ENCODE peak calls at places on chromosomes 16 and 17, in eight cellular contexts. One of them, this sample, is unnamed.

GRCh38 chr17:39687546-39688474 is at the start of gene PGAP3:
- DNase-seq in lower lobe of right lung: peak; percentile 91
- DNase-seq in hepatocyte: peak; percentile 92
- DNase-seq in cardiac muscle cell: peak; percentile 89
- DNase-seq in upper lobe of right lung: peak; percentile 95
- DNase-seq in H1: peak; percentile 91
- DNase-seq in GM23248: peak; percentile 95
- DNase-seq in lung: peak; percentile 85
- DNase-seq in this sample: peak; percentile 70

GRCh38 chr17:1762906-1763829 is 1.3 kb downstream of the SERPINF1 start:
- DNase-seq in lower lobe of right lung: no peak
- DNase-seq in hepatocyte: peak; percentile 73
- DNase-seq in cardiac muscle cell: no peak
- DNase-seq in upper lobe of right lung: no peak
- DNase-seq in H1: peak; percentile 64
- DNase-seq in GM23248: peak; percentile 81
- DNase-seq in lung: no peak
- DNase-seq in this sample: no peak

GRCh38 chr16:28607116-28607623 is 2.7 kb downstream of the SULT1A1 start:
- DNase-seq in lower lobe of right lung: peak; percentile 29
- DNase-seq in hepatocyte: no peak
- DNase-seq in cardiac muscle cell: no peak
- DNase-seq in upper lobe of right lung: peak; percentile 29
- DNase-seq in H1: no peak
- DNase-seq in GM23248: no peak
- DNase-seq in lung: no peak
- DNase-seq in this sample: no peak

GRCh38 chr17:65559483-65559801 is 2.0 kb downstream of the AXIN2 start:
- DNase-seq in lower lobe of right lung: no peak
- DNase-seq in hepatocyte: no peak
- DNase-seq in cardiac muscle cell: no peak
- DNase-seq in upper lobe of right lung: no peak
- DNase-seq in H1: no peak
- DNase-seq in GM23248: peak; percentile 40
- DNase-seq in lung: no peak
- DNase-seq in this sample: no peak

GRCh38 chr16:89241187-89242003 is 23.9 kb downstream of the ZNF778 start:
- DNase-seq in lower lobe of right lung: peak; percentile 85
- DNase-seq in hepatocyte: peak; percentile 81
- DNase-seq in cardiac muscle cell: peak; percentile 85
- DNase-seq in upper lobe of right lung: peak; percentile 85
- DNase-seq in H1: peak; percentile 75
- DNase-seq in GM23248: peak; percentile 87
- DNase-seq in lung: peak; percentile 66
- DNase-seq in this sample: peak; percentile 88

GRCh38 chr16:1054660-1055556 is 17.6 kb upstream of the SSTR5 start:
- DNase-seq in lower lobe of right lung: peak; percentile 60
- DNase-seq in hepatocyte: peak; percentile 85
- DNase-seq in cardiac muscle cell: peak; percentile 86
- DNase-seq in upper lobe of right lung: peak; percentile 78
- DNase-seq in H1: peak; percentile 92
- DNase-seq in GM23248: peak; percentile 80
- DNase-seq in lung: no peak
- DNase-seq in this sample: no peak

GRCh38 chr16:27383511-27384243 is 18.3 kb upstream of the IL21R start:
- DNase-seq in lower lobe of right lung: peak; percentile 74
- DNase-seq in hepatocyte: no peak
- DNase-seq in cardiac muscle cell: no peak
- DNase-seq in upper lobe of right lung: peak; percentile 81
- DNase-seq in H1: no peak
- DNase-seq in GM23248: no peak
- DNase-seq in lung: no peak
- DNase-seq in this sample: no peak

GRCh38 chr16:88415381-88416323 is 32.9 kb downstream of the ZNF469 start:
- DNase-seq in lower lobe of right lung: no peak
- DNase-seq in hepatocyte: no peak
- DNase-seq in cardiac muscle cell: no peak
- DNase-seq in upper lobe of right lung: no peak
- DNase-seq in H1: no peak
- DNase-seq in GM23248: no peak
- DNase-seq in lung: no peak
- DNase-seq in this sample: no peak

GRCh38 chr16:66400503-66401380 is 26.4 kb upstream of the BEAN1 start:
- DNase-seq in lower lobe of right lung: no peak
- DNase-seq in hepatocyte: no peak
- DNase-seq in cardiac muscle cell: no peak
- DNase-seq in upper lobe of right lung: no peak
- DNase-seq in H1: no peak
- DNase-seq in GM23248: no peak
- DNase-seq in lung: no peak
- DNase-seq in this sample: peak; percentile 22

GRCh38 chr17:28725660-28726395 is at the start of gene TLCD1:
- DNase-seq in lower lobe of right lung: peak; percentile 84
- DNase-seq in hepatocyte: peak; percentile 92
- DNase-seq in cardiac muscle cell: peak; percentile 85
- DNase-seq in upper lobe of right lung: peak; percentile 91
- DNase-seq in H1: peak; percentile 88
- DNase-seq in GM23248: peak; percentile 90
- DNase-seq in lung: peak; percentile 79
- DNase-seq in this sample: peak; percentile 56

GRCh38 chr17:72397223-72397667 is 276.4 kb downstream of the SOX9 start:
- DNase-seq in lower lobe of right lung: no peak
- DNase-seq in hepatocyte: no peak
- DNase-seq in cardiac muscle cell: no peak
- DNase-seq in upper lobe of right lung: no peak
- DNase-seq in H1: no peak
- DNase-seq in GM23248: no peak
- DNase-seq in lung: no peak
- DNase-seq in this sample: no peak

GRCh38 chr17:40035162-40035559 is 19.0 kb downstream of the MED24 start:
- DNase-seq in lower lobe of right lung: no peak
- DNase-seq in hepatocyte: peak; percentile 54
- DNase-seq in cardiac muscle cell: peak; percentile 76
- DNase-seq in upper lobe of right lung: no peak
- DNase-seq in H1: peak; percentile 91
- DNase-seq in GM23248: peak; percentile 65
- DNase-seq in lung: no peak
- DNase-seq in this sample: no peak

GRCh38 chr17:63249256-63250006 is 196.7 kb downstream of the CYB561 start:
- DNase-seq in lower lobe of right lung: no peak
- DNase-seq in hepatocyte: no peak
- DNase-seq in cardiac muscle cell: no peak
- DNase-seq in upper lobe of right lung: no peak
- DNase-seq in H1: no peak
- DNase-seq in GM23248: no peak
- DNase-seq in lung: no peak
- DNase-seq in this sample: no peak

GRCh38 chr17:76104140-76104895 is 731 bp upstream of the EXOC7 start:
- DNase-seq in lower lobe of right lung: peak; percentile 49
- DNase-seq in hepatocyte: no peak
- DNase-seq in cardiac muscle cell: no peak
- DNase-seq in upper lobe of right lung: no peak
- DNase-seq in H1: no peak
- DNase-seq in GM23248: no peak
- DNase-seq in lung: no peak
- DNase-seq in this sample: no peak

GRCh38 chr16:66422366-66422765 is 4.7 kb upstream of the BEAN1 start:
- DNase-seq in lower lobe of right lung: no peak
- DNase-seq in hepatocyte: no peak
- DNase-seq in cardiac muscle cell: no peak
- DNase-seq in upper lobe of right lung: no peak
- DNase-seq in H1: no peak
- DNase-seq in GM23248: no peak
- DNase-seq in lung: no peak
- DNase-seq in this sample: no peak

DNA sequence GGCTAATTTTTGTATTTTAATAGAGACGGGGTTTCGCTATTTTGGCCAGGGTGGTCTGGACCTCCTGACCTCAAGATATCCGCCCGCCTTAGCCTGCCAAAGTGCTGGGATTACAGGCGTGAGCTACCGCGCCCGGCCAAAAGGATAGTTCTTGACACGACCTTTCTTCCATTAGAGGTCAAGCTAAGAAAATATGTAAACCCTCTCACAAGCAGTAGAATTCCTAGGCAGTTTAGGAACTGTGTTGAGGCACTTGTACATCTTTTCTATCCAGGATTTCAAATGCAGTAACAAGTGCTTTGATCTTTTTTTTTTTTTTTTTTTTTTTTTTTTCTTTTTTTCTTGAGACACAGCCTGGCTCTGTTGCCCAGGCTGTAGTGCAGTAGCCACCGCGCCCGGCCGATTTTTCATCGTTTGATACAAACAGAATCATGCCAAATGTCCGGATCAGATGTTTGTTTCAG is 1.4 kb upstream of the ARL6IP1 start:
- DNase-seq in lower lobe of right lung: no peak
- DNase-seq in hepatocyte: no peak
- DNase-seq in cardiac muscle cell: no peak
- DNase-seq in upper lobe of right lung: no peak
- DNase-seq in H1: no peak
- DNase-seq in GM23248: no peak
- DNase-seq in lung: no peak
- DNase-seq in this sample: no peak
- H3K4me1 ChIP-seq in lower lobe of right lung: peaks cover 49% of the 10 kb centered on the region
- H3K4me1 ChIP-seq in hepatocyte: peaks cover 13% of the 10 kb centered on the region
- H3K4me1 ChIP-seq in cardiac muscle cell: peaks cover 12% of the 10 kb centered on the region
- H3K4me1 ChIP-seq in upper lobe of right lung: peaks cover 39% of the 10 kb centered on the region
- H3K4me1 ChIP-seq in H1: peaks cover 6% of the 10 kb centered on the region
- H3K4me1 ChIP-seq in GM23248: peaks cover 38% of the 10 kb centered on the region
- H3K4me1 ChIP-seq in lung: peaks cover 2% of the 10 kb centered on the region
- H3K4me1 ChIP-seq in this sample: peaks cover 63% of the 10 kb centered on the region

DNA sequence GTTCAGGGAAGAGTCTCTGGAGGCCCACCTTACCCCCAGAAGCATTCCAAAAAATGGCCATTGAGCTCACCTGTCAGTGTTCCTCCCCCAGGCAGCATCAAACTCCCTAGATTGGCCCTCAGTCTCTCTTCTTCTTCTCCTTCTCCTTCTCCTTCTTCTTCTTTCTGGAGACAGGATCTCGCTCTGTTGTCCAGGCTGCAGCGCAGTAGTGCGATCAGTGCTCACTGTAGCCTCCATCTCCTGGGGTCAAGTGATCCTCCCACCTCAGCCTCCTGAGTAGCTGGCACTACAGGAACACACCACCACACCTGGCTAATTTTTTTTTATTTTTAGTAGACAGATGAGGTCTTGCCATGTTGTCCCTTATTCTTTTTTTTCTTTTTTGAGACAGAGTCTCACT is 16.4 kb upstream of the WNT3 start:
- DNase-seq in lower lobe of right lung: no peak
- DNase-seq in hepatocyte: no peak
- DNase-seq in cardiac muscle cell: no peak
- DNase-seq in upper lobe of right lung: no peak
- DNase-seq in H1: no peak
- DNase-seq in GM23248: no peak
- DNase-seq in lung: no peak
- DNase-seq in this sample: no peak
- H3K4me1 ChIP-seq in lower lobe of right lung: no peaks in the 10 kb centered on the region
- H3K4me1 ChIP-seq in hepatocyte: no peaks in the 10 kb centered on the region
- H3K4me1 ChIP-seq in cardiac muscle cell: peaks cover 9% of the 10 kb centered on the region
- H3K4me1 ChIP-seq in upper lobe of right lung: no peaks in the 10 kb centered on the region
- H3K4me1 ChIP-seq in H1: peaks cover 12% of the 10 kb centered on the region
- H3K4me1 ChIP-seq in GM23248: peaks cover 12% of the 10 kb centered on the region
- H3K4me1 ChIP-seq in lung: no peaks in the 10 kb centered on the region
- H3K4me1 ChIP-seq in this sample: no peaks in the 10 kb centered on the region

DNA sequence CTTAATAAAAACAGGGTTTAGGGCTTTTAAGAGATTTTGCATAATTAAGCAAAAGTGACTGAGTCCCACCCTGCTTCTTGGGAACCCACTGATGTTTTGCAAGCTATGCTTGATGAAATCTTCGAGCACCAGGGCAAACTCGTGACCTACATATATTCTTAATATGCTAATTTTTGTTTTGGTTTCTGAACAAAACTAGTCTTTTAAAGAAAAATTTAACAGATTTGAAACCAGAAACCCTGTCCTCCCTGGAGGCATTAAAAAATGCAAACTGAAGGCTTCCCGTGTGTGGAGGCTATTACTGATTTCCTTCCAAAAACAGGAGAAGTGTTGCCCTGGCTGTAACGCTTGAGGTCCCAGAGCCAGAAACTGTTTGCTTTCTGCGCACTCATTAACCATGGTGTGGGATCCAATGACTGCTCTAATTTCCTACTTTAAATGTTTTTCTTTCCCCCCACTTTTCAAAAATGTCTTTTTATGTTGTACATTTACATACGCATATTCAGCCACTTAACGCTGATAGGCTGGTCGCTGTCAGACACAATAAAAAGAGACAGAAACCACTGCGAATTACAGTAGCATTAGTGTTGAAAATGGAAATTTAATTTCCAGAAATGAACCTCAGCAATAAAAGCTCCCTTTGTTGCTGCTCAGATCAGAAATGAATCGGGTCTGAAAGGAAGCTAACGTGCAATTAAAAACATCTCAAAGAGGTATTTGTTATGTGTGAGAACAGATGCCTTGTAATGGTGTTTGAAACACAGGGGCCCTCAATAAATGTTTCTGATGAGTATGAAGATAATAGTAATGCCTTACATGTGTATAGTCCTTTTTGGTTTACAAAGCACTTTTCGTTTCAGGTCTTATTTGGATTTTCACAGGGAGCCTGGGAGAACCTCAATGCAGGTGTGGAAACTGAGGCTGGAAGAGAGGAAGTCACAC is 40.0 kb upstream of the IRX6 start:
- DNase-seq in lower lobe of right lung: no peak
- DNase-seq in hepatocyte: no peak
- DNase-seq in cardiac muscle cell: no peak
- DNase-seq in upper lobe of right lung: no peak
- DNase-seq in H1: no peak
- DNase-seq in GM23248: no peak
- DNase-seq in lung: no peak
- DNase-seq in this sample: no peak
- H3K4me1 ChIP-seq in lower lobe of right lung: no peaks in the 10 kb centered on the region
- H3K4me1 ChIP-seq in hepatocyte: no peaks in the 10 kb centered on the region
- H3K4me1 ChIP-seq in cardiac muscle cell: peaks cover 23% of the 10 kb centered on the region
- H3K4me1 ChIP-seq in upper lobe of right lung: no peaks in the 10 kb centered on the region
- H3K4me1 ChIP-seq in H1: peaks cover 2% of the 10 kb centered on the region
- H3K4me1 ChIP-seq in GM23248: peaks cover 9% of the 10 kb centered on the region
- H3K4me1 ChIP-seq in lung: no peaks in the 10 kb centered on the region
- H3K4me1 ChIP-seq in this sample: no peaks in the 10 kb centered on the region

DNA sequence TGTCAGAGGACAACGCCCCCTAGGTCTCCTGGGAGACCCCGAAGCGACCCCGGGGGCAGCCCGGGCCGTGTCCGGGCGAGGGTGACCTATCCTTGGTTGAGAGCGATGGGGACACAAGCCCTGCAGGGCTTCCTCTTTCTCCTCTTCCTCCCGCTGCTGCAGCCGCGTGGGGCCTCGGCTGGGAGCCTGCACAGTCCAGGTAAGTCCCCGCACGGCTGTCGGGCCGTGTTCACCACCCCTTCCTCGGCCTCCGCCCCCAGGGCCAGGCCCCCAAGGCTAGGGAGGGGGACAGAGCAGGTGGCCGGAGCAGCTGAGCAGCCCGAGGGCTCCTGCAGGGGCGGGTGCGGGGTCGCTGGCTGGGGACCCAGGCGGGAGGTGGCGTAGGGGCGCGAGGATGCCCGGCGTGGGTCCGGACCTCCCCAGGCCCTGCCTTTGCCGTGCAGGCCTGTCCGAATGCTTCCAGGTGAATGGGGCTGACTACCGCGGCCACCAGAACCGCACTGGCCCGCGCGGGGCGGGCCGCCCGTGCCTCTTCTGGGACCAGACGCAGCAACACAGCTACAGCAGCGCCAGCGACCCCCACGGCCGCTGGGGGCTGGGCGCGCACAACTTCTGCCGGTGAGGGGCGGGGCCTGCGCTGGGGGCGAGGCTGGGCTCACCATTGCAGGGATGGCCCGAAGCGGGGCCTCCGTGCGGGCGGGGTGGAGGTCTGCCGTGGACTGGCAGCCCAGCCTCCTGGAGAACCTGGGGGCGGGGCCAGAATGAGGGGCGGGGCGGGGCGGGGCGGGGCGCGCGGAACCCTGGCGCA is 545 bp downstream of the KREMEN2 start:
- DNase-seq in lower lobe of right lung: peak; percentile 57
- DNase-seq in hepatocyte: peak; percentile 79
- DNase-seq in cardiac muscle cell: peak; percentile 86
- DNase-seq in upper lobe of right lung: no peak
- DNase-seq in H1: peak; percentile 95
- DNase-seq in GM23248: peak; percentile 32
- DNase-seq in lung: no peak
- DNase-seq in this sample: peak; percentile 59
- H3K4me1 ChIP-seq in lower lobe of right lung: peaks cover 55% of the 10 kb centered on the region
- H3K4me1 ChIP-seq in hepatocyte: peaks cover 20% of the 10 kb centered on the region
- H3K4me1 ChIP-seq in cardiac muscle cell: peaks cover 3% of the 10 kb centered on the region
- H3K4me1 ChIP-seq in upper lobe of right lung: peaks cover 36% of the 10 kb centered on the region
- H3K4me1 ChIP-seq in H1: peaks cover 18% of the 10 kb centered on the region
- H3K4me1 ChIP-seq in GM23248: no peaks in the 10 kb centered on the region
- H3K4me1 ChIP-seq in lung: peaks cover 34% of the 10 kb centered on the region
- H3K4me1 ChIP-seq in this sample: peaks cover 69% of the 10 kb centered on the region

This sample was measured in CD4-positive, CD25-positive, alpha-beta regulatory T cell.